ENCODE peak calls at places on chromosomes 6 and 20, in eight cellular contexts. One of them, this sample, is unnamed.

GRCh38 chr6:3026811-3027626 is 27.3 kb downstream of the NQO2 start:
- DNase-seq in upper lobe of left lung: peak
- DNase-seq in PC-3: no peak
- DNase-seq in fibroblast of villous mesenchyme: no peak
- DNase-seq in mucosa of descending colon: no peak
- DNase-seq in breast epithelium: no peak
- DNase-seq in cardiac muscle cell: no peak
- DNase-seq in GM23338: no peak
- DNase-seq in this sample: peak

GRCh38 chr20:24194133-24194532 is 205.6 kb upstream of the GGTLC1 start:
- DNase-seq in upper lobe of left lung: no peak
- DNase-seq in breast epithelium: no peak
- DNase-seq in GM23338: no peak
- DNase-seq in PC-3: peak
- DNase-seq in cardiac muscle cell: no peak
- DNase-seq in fibroblast of villous mesenchyme: no peak
- DNase-seq in mucosa of descending colon: no peak
- DNase-seq in this sample: no peak

GRCh38 chr6:906920-907319 is 214.0 kb upstream of the EXOC2 start:
- DNase-seq in breast epithelium: no peak
- DNase-seq in GM23338: peak
- DNase-seq in fibroblast of villous mesenchyme: no peak
- DNase-seq in upper lobe of left lung: no peak
- DNase-seq in cardiac muscle cell: no peak
- DNase-seq in PC-3: no peak
- DNase-seq in mucosa of descending colon: no peak
- DNase-seq in this sample: no peak

GRCh38 chr6:105227292-105227628 is 47.4 kb upstream of the POPDC3 start:
- DNase-seq in fibroblast of villous mesenchyme: no peak
- DNase-seq in upper lobe of left lung: no peak
- DNase-seq in PC-3: no peak
- DNase-seq in GM23338: no peak
- DNase-seq in mucosa of descending colon: no peak
- DNase-seq in breast epithelium: no peak
- DNase-seq in cardiac muscle cell: no peak
- DNase-seq in this sample: no peak

GRCh38 chr20:46010491-46011405 is 2.0 kb downstream of the MMP9 start:
- DNase-seq in upper lobe of left lung: peak
- DNase-seq in mucosa of descending colon: peak
- DNase-seq in breast epithelium: no peak
- DNase-seq in fibroblast of villous mesenchyme: no peak
- DNase-seq in GM23338: no peak
- DNase-seq in PC-3: no peak
- DNase-seq in cardiac muscle cell: no peak
- DNase-seq in this sample: no peak

GRCh38 chr20:46721476-46721875 is 12.0 kb downstream of the SLC2A10 start:
- DNase-seq in cardiac muscle cell: no peak
- DNase-seq in PC-3: no peak
- DNase-seq in upper lobe of left lung: no peak
- DNase-seq in fibroblast of villous mesenchyme: no peak
- DNase-seq in GM23338: no peak
- DNase-seq in mucosa of descending colon: no peak
- DNase-seq in breast epithelium: no peak
- DNase-seq in this sample: no peak

GRCh38 chr6:169839029-169839481 is 87.6 kb downstream of the ERMARD start:
- DNase-seq in GM23338: no peak
- DNase-seq in mucosa of descending colon: no peak
- DNase-seq in cardiac muscle cell: no peak
- DNase-seq in breast epithelium: no peak
- DNase-seq in fibroblast of villous mesenchyme: no peak
- DNase-seq in PC-3: no peak
- DNase-seq in upper lobe of left lung: peak
- DNase-seq in this sample: peak

GRCh38 chr6:133835901-133836300 is 53.0 kb upstream of the TCF21 start:
- DNase-seq in GM23338: no peak
- DNase-seq in PC-3: peak
- DNase-seq in breast epithelium: no peak
- DNase-seq in cardiac muscle cell: no peak
- DNase-seq in mucosa of descending colon: no peak
- DNase-seq in fibroblast of villous mesenchyme: peak
- DNase-seq in upper lobe of left lung: no peak
- DNase-seq in this sample: no peak

GRCh38 chr6:54473328-54473727 is 165.1 kb downstream of the TINAG start:
- DNase-seq in upper lobe of left lung: no peak
- DNase-seq in cardiac muscle cell: no peak
- DNase-seq in mucosa of descending colon: no peak
- DNase-seq in breast epithelium: no peak
- DNase-seq in PC-3: peak
- DNase-seq in GM23338: peak
- DNase-seq in fibroblast of villous mesenchyme: no peak
- DNase-seq in this sample: no peak

GRCh38 chr6:158631678-158632537 is 12.6 kb downstream of the DYNLT1 start:
- DNase-seq in mucosa of descending colon: peak
- DNase-seq in cardiac muscle cell: no peak
- DNase-seq in GM23338: no peak
- DNase-seq in upper lobe of left lung: peak
- DNase-seq in fibroblast of villous mesenchyme: peak
- DNase-seq in breast epithelium: no peak
- DNase-seq in PC-3: peak
- DNase-seq in this sample: no peak

DNA sequence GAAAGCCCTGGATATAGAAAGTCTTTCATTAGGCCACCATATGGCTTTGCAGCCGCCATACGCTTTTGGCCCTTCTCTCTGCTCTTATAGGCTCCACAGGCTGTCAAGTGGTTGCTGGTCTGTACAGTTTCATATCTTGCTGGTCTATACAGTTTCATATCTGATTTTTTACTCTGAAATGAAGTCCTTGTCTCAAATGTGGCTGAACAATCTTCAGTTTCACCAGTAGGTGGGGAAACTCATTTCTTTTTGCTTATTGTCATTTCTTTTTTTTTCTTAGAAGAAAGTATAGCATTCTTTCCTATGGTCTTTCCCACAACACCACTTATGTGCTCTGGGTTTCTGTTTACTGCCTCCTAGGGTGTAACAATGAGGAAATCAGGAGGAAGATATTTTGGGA is 771.4 kb upstream of the MMS22L start:
- DNase-seq in GM23338: peak
- DNase-seq in PC-3: peak
- DNase-seq in mucosa of descending colon: no peak
- DNase-seq in cardiac muscle cell: no peak
- DNase-seq in upper lobe of left lung: no peak
- DNase-seq in breast epithelium: no peak
- DNase-seq in fibroblast of villous mesenchyme: no peak
- DNase-seq in this sample: no peak
- TF ChIP-seq CTCF in GM23338: peak
- TF ChIP-seq CTCF in PC-3: peak
- TF ChIP-seq CTCF in mucosa of descending colon: no peak
- TF ChIP-seq CTCF in cardiac muscle cell: no peak
- TF ChIP-seq CTCF in upper lobe of left lung: no peak
- TF ChIP-seq CTCF in breast epithelium: no peak
- TF ChIP-seq CTCF in fibroblast of villous mesenchyme: no peak
- TF ChIP-seq CTCF in this sample: peak

DNA sequence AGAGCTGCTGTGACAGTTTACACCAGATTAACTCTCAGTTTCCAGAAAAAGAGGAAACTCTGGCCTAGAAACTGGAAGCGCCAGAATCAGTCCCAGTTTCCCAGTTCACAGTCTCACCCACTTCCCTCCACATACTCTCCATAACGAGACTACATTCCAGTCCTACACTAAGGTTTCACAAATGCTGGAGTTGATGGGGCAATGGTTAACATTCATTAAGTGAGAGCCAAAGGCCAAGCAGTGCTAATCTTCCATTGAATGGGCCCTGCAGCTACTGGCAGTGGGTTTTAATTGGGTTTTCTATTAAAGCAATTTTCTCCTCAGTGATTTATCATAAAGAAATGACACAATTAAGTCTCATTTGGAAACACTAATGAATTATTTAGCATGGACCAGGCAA is 20.9 kb upstream of the NRSN1 start:
- DNase-seq in PC-3: no peak
- DNase-seq in mucosa of descending colon: no peak
- DNase-seq in upper lobe of left lung: no peak
- DNase-seq in GM23338: no peak
- DNase-seq in cardiac muscle cell: no peak
- DNase-seq in breast epithelium: no peak
- DNase-seq in fibroblast of villous mesenchyme: no peak
- DNase-seq in this sample: no peak
- TF ChIP-seq CTCF in PC-3: no peak
- TF ChIP-seq CTCF in mucosa of descending colon: no peak
- TF ChIP-seq CTCF in upper lobe of left lung: no peak
- TF ChIP-seq CTCF in GM23338: no peak
- TF ChIP-seq CTCF in cardiac muscle cell: no peak
- TF ChIP-seq CTCF in breast epithelium: no peak
- TF ChIP-seq CTCF in fibroblast of villous mesenchyme: no peak
- TF ChIP-seq CTCF in this sample: no peak

GRCh38 chr6:157219201-157220200 is 103.8 kb downstream of the TMEM242 start:
- DNase-seq in fibroblast of villous mesenchyme: no peak
- DNase-seq in GM23338: peak
- DNase-seq in upper lobe of left lung: no peak
- DNase-seq in mucosa of descending colon: peak
- DNase-seq in PC-3: peak
- DNase-seq in cardiac muscle cell: no peak
- DNase-seq in breast epithelium: peak
- DNase-seq in this sample: no peak

GRCh38 chr6:157222201-157222981 is 100.9 kb downstream of the TMEM242 start:
- DNase-seq in breast epithelium: peak
- DNase-seq in PC-3: no peak
- DNase-seq in GM23338: no peak
- DNase-seq in fibroblast of villous mesenchyme: no peak
- DNase-seq in upper lobe of left lung: no peak
- DNase-seq in cardiac muscle cell: no peak
- DNase-seq in mucosa of descending colon: peak
- DNase-seq in this sample: no peak

GRCh38 chr6:157220485-157220884 is 102.8 kb downstream of the TMEM242 start:
- DNase-seq in fibroblast of villous mesenchyme: no peak
- DNase-seq in cardiac muscle cell: no peak
- DNase-seq in mucosa of descending colon: no peak
- DNase-seq in upper lobe of left lung: no peak
- DNase-seq in PC-3: no peak
- DNase-seq in GM23338: no peak
- DNase-seq in breast epithelium: no peak
- DNase-seq in this sample: no peak

GRCh38 chr6:157221817-157222175 is 101.5 kb downstream of the TMEM242 start:
- DNase-seq in PC-3: no peak
- DNase-seq in cardiac muscle cell: no peak
- DNase-seq in mucosa of descending colon: peak
- DNase-seq in GM23338: no peak
- DNase-seq in fibroblast of villous mesenchyme: no peak
- DNase-seq in breast epithelium: peak
- DNase-seq in upper lobe of left lung: peak
- DNase-seq in this sample: no peak

DNA sequence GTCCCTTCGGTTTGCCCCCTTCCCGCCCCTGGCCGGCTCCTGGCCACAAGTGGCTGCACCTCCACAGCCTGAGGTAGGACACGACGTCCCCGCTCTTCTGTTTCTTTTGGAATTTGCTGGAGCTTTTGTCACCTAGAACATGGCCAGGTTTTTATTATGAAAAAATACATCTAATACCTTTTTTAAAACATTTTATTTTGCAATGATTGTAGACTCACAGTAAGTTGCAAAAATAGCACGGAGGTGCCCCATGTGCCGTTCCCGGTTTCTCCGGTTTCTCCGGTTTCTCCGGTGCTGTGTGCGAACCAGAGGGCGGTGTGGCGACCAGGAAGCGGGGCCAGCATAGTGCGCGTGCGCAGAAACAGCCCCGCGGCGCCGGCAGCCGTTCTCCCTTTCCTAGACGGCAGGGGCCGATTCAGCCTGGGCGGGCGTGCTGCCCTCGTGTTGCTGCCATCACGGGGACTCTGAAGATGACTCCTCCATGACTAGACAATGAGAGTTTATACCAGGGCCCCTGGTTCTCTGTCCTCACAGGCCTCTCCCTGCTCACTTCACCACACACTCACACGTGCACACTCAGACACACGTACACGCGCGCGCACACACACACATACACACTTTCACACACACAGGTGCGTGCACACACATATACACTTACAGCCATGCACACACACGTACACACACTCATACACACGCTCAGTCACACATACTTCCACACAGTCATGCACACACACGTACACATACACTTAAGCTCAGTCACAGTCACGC is 102.1 kb downstream of the TMEM242 start:
- DNase-seq in cardiac muscle cell: peak
- DNase-seq in breast epithelium: peak
- DNase-seq in GM23338: peak
- DNase-seq in upper lobe of left lung: peak
- DNase-seq in mucosa of descending colon: peak
- DNase-seq in PC-3: peak
- DNase-seq in fibroblast of villous mesenchyme: peak
- DNase-seq in this sample: peak
- TF ChIP-seq CTCF in cardiac muscle cell: peak
- TF ChIP-seq CTCF in breast epithelium: no peak
- TF ChIP-seq CTCF in GM23338: no peak
- TF ChIP-seq CTCF in upper lobe of left lung: no peak
- TF ChIP-seq CTCF in mucosa of descending colon: no peak
- TF ChIP-seq CTCF in PC-3: no peak
- TF ChIP-seq CTCF in fibroblast of villous mesenchyme: peak
- TF ChIP-seq CTCF in this sample: no peak

DNA sequence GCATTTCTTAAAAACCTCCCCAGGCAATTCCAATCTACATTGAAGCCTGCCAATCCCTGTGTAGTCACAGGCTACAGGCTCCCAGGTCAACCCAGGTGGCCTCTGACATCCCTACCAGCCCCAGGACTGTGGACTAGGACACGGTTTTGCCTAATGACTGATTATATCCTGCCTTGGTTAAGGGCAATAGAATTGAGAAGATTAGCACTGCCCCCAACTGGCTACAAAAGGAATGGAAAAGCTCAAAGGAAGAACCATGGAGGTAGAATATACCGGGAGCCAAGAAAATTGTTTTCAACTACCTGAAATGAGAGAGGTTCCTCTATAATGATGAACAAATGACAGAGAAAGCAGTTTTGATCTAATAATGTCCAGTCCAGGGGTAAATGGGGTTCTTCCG is 421.1 kb upstream of the AGPAT4 start:
- DNase-seq in mucosa of descending colon: no peak
- DNase-seq in PC-3: peak
- DNase-seq in breast epithelium: no peak
- DNase-seq in GM23338: peak
- DNase-seq in cardiac muscle cell: peak
- DNase-seq in fibroblast of villous mesenchyme: peak
- DNase-seq in upper lobe of left lung: no peak
- DNase-seq in this sample: no peak
- TF ChIP-seq CTCF in mucosa of descending colon: no peak
- TF ChIP-seq CTCF in PC-3: peak
- TF ChIP-seq CTCF in breast epithelium: peak
- TF ChIP-seq CTCF in GM23338: peak
- TF ChIP-seq CTCF in cardiac muscle cell: peak
- TF ChIP-seq CTCF in fibroblast of villous mesenchyme: peak
- TF ChIP-seq CTCF in upper lobe of left lung: peak
- TF ChIP-seq CTCF in this sample: no peak

GRCh38 chr20:32088759-32089158 is 20.8 kb upstream of the TM9SF4 start:
- DNase-seq in PC-3: no peak
- DNase-seq in fibroblast of villous mesenchyme: no peak
- DNase-seq in breast epithelium: no peak
- DNase-seq in upper lobe of left lung: no peak
- DNase-seq in GM23338: no peak
- DNase-seq in mucosa of descending colon: no peak
- DNase-seq in cardiac muscle cell: no peak
- DNase-seq in this sample: no peak
- TF ChIP-seq CTCF in PC-3: no peak
- TF ChIP-seq CTCF in fibroblast of villous mesenchyme: no peak
- TF ChIP-seq CTCF in breast epithelium: no peak
- TF ChIP-seq CTCF in upper lobe of left lung: no peak
- TF ChIP-seq CTCF in GM23338: no peak
- TF ChIP-seq CTCF in mucosa of descending colon: no peak
- TF ChIP-seq CTCF in cardiac muscle cell: no peak
- TF ChIP-seq CTCF in this sample: no peak

GRCh38 chr6:78835817-78836216 is 31.5 kb upstream of the IRAK1BP1 start:
- DNase-seq in PC-3: peak
- DNase-seq in breast epithelium: no peak
- DNase-seq in GM23338: no peak
- DNase-seq in upper lobe of left lung: no peak
- DNase-seq in cardiac muscle cell: no peak
- DNase-seq in fibroblast of villous mesenchyme: no peak
- DNase-seq in mucosa of descending colon: no peak
- DNase-seq in this sample: no peak
- TF ChIP-seq CTCF in PC-3: peak
- TF ChIP-seq CTCF in breast epithelium: no peak
- TF ChIP-seq CTCF in GM23338: no peak
- TF ChIP-seq CTCF in upper lobe of left lung: no peak
- TF ChIP-seq CTCF in cardiac muscle cell: peak
- TF ChIP-seq CTCF in fibroblast of villous mesenchyme: no peak
- TF ChIP-seq CTCF in mucosa of descending colon: no peak
- TF ChIP-seq CTCF in this sample: no peak

This sample was measured in mesothelial cell of epicardium.